ENCODE peak calls at places on chromosomes 11 and 22, in five cellular contexts. G, E, C, I and D are unnamed samples.

GRCh38 chr11:85685131-85685819 is 720 bp downstream of the CCDC89 start:
- DNase-seq in E (no peak), C (no peak), I (no peak), G (no peak), D (no peak)

GRCh38 chr11:46296520-46297448 is 19.3 kb downstream of the CREB3L1 start:
- DNase-seq in I (peak), E (peak), C (peak), G (no peak), D (no peak)

GRCh38 chr11:114847599-114847998 is 169.3 kb downstream of the NXPE2 start:
- DNase-seq in G (no peak), E (no peak), C (no peak), I (no peak), D (no peak)

GRCh38 chr22:48798281-48799226 is 1029.1 kb downstream of the BRD1 start:
- DNase-seq in E (peak), C (no peak), I (no peak), G (no peak), D (no peak)

GRCh38 chr11:133895551-133895950 is 50.2 kb upstream of the SPATA19 start:
- DNase-seq in I (no peak), G (no peak), C (peak), E (no peak), D (peak)

GRCh38 chr11:45097721-45098493 is 48.5 kb upstream of the PRDM11 start:
- DNase-seq in I (peak), C (peak), G (peak), E (peak), D (peak)

GRCh38 chr11:63491240-63491587 is 247 bp upstream of the PLAAT5 start:
- DNase-seq in G (no peak), C (no peak), E (no peak), I (no peak), D (no peak)

GRCh38 chr11:118929496-118930151 is 3.9 kb upstream of the BCL9L start:
- DNase-seq in I (peak), G (peak), C (peak), E (peak), D (no peak)

GRCh38 chr11:118305726-118306125 is 1.2 kb downstream of the CD3E start:
- DNase-seq in G (no peak), I (no peak), E (no peak), C (no peak), D (no peak)

GRCh38 chr11:10488121-10488580 is 33.1 kb downstream of the AMPD3 start:
- DNase-seq in C (peak), G (peak), E (no peak), I (peak), D (peak)

GRCh38 chr11:47714554-47715081 is 551 bp downstream of the AGBL2 start:
- DNase-seq in I (no peak), G (peak), E (no peak), C (no peak), D (peak)

GRCh38 chr11:131465746-131466145 is 95.3 kb downstream of the NTM start:
- DNase-seq in I (no peak), G (no peak), E (peak), C (no peak), D (no peak)

GRCh38 chr11:117020287-117020686 is 77.9 kb downstream of the SIK3 start:
- DNase-seq in I (no peak), E (no peak), G (peak), C (no peak), D (no peak)

GRCh38 chr22:49991907-49992533 is 20.5 kb downstream of the IL17REL start:
- DNase-seq in G (no peak), E (no peak), I (no peak), C (no peak), D (peak)

GRCh38 chr11:59289782-59290181 is 68.9 kb upstream of the OR5AN1 start:
- DNase-seq in E (no peak), G (no peak), I (no peak), C (no peak), D (no peak)

GRCh38 chr22:17949926-17950473 is 74.4 kb downstream of the MICAL3 start:
- DNase-seq in G (no peak), C (no peak), I (peak), E (no peak), D (no peak)

GRCh38 chr22:46848227-46848626 is 85.8 kb downstream of the TBC1D22A start:
- DNase-seq in I (peak), G (no peak), C (no peak), E (no peak), D (no peak)

GRCh38 chr22:19120829-19121630 is 1.2 kb downstream of the DGCR2 start:
- DNase-seq in G (peak), I (peak), E (peak), C (no peak), D (no peak)

GRCh38 chr11:121367434-121367833 is 74.9 kb downstream of the SC5D start:
- DNase-seq in G (no peak), I (no peak), C (no peak), E (no peak), D (no peak)

GRCh38 chr11:65532388-65533064 is 7.6 kb downstream of the SCYL1 start:
- DNase-seq in I (no peak), E (no peak), C (no peak), G (no peak), D (no peak)

GRCh38 chr11:125250316-125250870 is 85.8 kb downstream of the PKNOX2 start:
- DNase-seq in G (no peak), E (no peak), C (no peak), I (no peak), D (no peak)

GRCh38 chr22:39923689-39924088 is 22.8 kb downstream of the GRAP2 start:
- DNase-seq in E (no peak), G (no peak), C (no peak), I (no peak), D (no peak)

GRCh38 chr22:39926175-39927152 is 25.6 kb downstream of the GRAP2 start:
- DNase-seq in E (no peak), C (no peak), G (peak), I (no peak), D (no peak)

GRCh38 chr22:39927544-39927943 is 26.7 kb downstream of the GRAP2 start:
- DNase-seq in C (no peak), G (no peak), I (no peak), E (no peak), D (no peak)

GRCh38 chr22:39925273-39925672 is 24.4 kb downstream of the GRAP2 start:
- DNase-seq in C (no peak), E (no peak), I (no peak), G (no peak), D (no peak)

GRCh38 chr22:39924286-39924685 is 23.4 kb downstream of the GRAP2 start:
- DNase-seq in C (no peak), I (no peak), E (no peak), G (no peak), D (no peak)
- TF ChIP-seq CTCF in C (no peak), I (no peak), E (no peak), G (no peak), D (no peak)

DNA sequence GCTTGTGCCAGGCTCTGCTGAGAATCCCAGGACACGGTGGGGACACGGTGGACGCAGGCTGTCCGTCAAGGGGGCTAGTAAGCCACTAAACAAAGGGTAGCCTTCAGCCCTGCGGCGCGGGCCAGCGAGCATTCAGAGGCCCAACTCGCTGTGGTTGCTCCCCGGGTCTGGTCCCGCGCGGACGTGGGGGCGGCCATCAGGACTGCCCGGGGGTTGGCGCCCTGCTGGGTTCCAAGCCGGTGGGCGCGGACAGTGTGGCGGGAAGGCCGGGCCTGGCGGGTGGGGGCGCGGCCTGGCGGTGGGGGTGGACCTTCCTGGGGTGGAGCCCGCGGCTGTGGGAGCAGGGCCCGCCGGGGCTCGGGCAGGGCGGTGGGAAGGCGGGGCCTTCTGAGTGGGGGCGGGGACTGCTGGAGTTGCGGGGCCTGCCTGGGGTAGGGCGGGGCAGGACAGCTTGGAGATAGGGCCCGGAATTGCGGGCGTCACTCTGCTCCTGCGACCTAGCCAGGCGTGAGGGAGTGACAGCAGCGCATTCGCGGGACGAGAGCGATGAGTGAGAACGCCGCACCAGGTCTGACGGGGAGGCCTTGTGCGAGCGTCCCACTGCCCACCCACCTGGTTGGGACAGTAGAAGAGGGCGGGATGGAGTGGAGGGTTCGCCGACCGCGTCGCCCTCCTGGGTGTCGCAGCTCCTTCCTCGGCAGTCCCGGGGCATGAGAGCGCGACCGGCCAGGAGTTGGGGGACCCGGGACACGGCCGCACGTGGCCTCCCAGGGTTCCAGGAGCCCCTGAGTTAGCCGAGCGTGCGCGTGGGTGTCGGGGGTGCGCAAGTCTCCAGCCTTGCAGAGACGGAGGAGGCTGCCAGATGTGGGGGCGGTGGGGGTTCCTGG is at the start of gene SERHL2:
- DNase-seq in G (peak), C (peak), I (peak), E (peak), D (peak)
- TF ChIP-seq CTCF in G (no peak), C (no peak), I (no peak), E (no peak), D (no peak)

GRCh38 chr11:2345050-2345449 is 32.1 kb upstream of the CD81 start:
- DNase-seq in C (no peak), G (no peak), I (no peak), E (no peak), D (no peak)
- TF ChIP-seq CTCF in C (no peak), G (no peak), I (no peak), E (no peak), D (no peak)

DNA sequence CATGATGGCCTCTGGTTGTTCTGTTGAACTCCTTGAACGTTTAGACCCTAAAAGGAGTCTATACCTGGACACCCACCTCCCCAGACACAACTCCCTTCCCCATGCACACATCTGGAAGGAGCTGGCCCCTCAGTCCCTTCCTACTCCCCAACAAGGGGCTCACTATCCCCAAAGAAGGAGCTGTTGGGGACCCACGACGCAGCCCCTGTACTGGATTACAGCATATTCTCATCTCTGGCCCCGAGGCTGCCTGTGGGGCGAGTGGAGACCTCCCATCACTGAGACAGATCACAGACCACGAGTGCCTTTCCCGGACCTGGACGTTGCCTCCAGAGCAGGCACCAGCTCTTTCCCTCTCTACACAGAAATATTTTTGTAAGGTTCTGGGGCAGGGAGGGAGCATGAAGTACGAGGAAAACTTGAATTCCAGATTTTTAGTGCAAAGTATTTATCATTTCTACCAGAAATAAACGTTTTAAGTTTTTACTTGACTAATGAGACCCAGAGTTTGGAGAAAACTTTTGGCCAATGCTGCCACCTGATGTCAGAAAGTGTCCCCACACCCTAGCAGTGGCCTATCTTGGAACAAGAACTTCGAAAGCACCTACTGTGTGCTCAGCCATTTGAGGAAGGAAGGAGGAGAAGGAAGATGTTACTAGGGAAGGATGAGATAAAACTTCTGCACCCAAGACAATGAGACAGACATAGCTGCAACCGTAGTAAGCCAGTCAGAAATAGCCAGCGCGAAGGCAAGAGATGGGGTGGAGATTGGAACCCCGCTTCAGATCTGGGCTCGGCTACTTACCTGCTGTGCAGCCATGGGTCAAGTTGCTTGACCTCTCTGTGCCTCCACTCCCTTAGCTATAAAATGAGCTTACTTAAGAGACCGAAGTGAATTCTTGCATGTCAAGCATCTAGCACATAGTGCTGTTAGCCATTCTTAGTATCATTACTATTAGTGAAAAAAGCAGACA is 10.2 kb upstream of the POU2F3 start:
- DNase-seq in G (no peak), E (no peak), I (peak), C (no peak), D (no peak)
- TF ChIP-seq CTCF in G (peak), E (peak), I (peak), C (peak), D (no peak)

GRCh38 chr11:2120359-2121100 is 18.7 kb downstream of the IGF2 start:
- DNase-seq in C (no peak), E (no peak), I (no peak), G (no peak), D (no peak)
- TF ChIP-seq CTCF in C (no peak), E (no peak), I (no peak), G (no peak), D (no peak)

GRCh38 chr11:72012897-72013721 is 14.4 kb downstream of the IL18BP start:
- DNase-seq in I (peak), E (no peak), G (no peak), C (no peak), D (peak)
- TF ChIP-seq CTCF in I (no peak), E (no peak), G (no peak), C (no peak), D (no peak)